ENCODE peak calls at places on chromosomes 4 and X, in six cellular contexts. One of them, this sample, is unnamed.

GRCh38 chr4:1403177-1403583 is 3.1 kb downstream of the NKX1-1 start:
- DNase-seq in AG20443: peak
- DNase-seq in stimulated activated CD4-positive, alpha-beta T cell treated with anti-CD3 and anti-CD28 coated beads, Interleukin-1b, Interleukin-23, amount 100 ng/mL, for 24 hours: no peak
- DNase-seq in nephron progenitor cell: no peak
- DNase-seq in activated T-cell treated with anti-CD3 and anti-CD28 coated beads, Interleukin-2, amount 50 U/mL, for 48 hours: peak
- DNase-seq in RPMI7951: no peak
- DNase-seq in this sample: no peak

GRCh38 chrX:118418811-118419251 is 72.9 kb downstream of the WDR44 start:
- DNase-seq in activated T-cell treated with anti-CD3 and anti-CD28 coated beads, Interleukin-2, amount 50 U/mL, for 48 hours: no peak
- DNase-seq in RPMI7951: no peak
- DNase-seq in stimulated activated CD4-positive, alpha-beta T cell treated with anti-CD3 and anti-CD28 coated beads, Interleukin-1b, Interleukin-23, amount 100 ng/mL, for 24 hours: no peak
- DNase-seq in nephron progenitor cell: no peak
- DNase-seq in AG20443: no peak
- DNase-seq in this sample: no peak

GRCh38 chr4:170089274-170089742 is 448 bp downstream of the AADAT start:
- DNase-seq in AG20443: peak
- DNase-seq in activated T-cell treated with anti-CD3 and anti-CD28 coated beads, Interleukin-2, amount 50 U/mL, for 48 hours: peak
- DNase-seq in stimulated activated CD4-positive, alpha-beta T cell treated with anti-CD3 and anti-CD28 coated beads, Interleukin-1b, Interleukin-23, amount 100 ng/mL, for 24 hours: no peak
- DNase-seq in nephron progenitor cell: peak
- DNase-seq in RPMI7951: peak
- DNase-seq in this sample: peak

GRCh38 chrX:104679175-104679574 is 113.2 kb downstream of the IL1RAPL2 start:
- DNase-seq in nephron progenitor cell: no peak
- DNase-seq in activated T-cell treated with anti-CD3 and anti-CD28 coated beads, Interleukin-2, amount 50 U/mL, for 48 hours: no peak
- DNase-seq in stimulated activated CD4-positive, alpha-beta T cell treated with anti-CD3 and anti-CD28 coated beads, Interleukin-1b, Interleukin-23, amount 100 ng/mL, for 24 hours: no peak
- DNase-seq in RPMI7951: peak
- DNase-seq in AG20443: no peak
- DNase-seq in this sample: no peak

GRCh38 chrX:129771266-129771995 is 8.3 kb upstream of the SASH3 start:
- DNase-seq in activated T-cell treated with anti-CD3 and anti-CD28 coated beads, Interleukin-2, amount 50 U/mL, for 48 hours: peak
- DNase-seq in nephron progenitor cell: no peak
- DNase-seq in RPMI7951: no peak
- DNase-seq in stimulated activated CD4-positive, alpha-beta T cell treated with anti-CD3 and anti-CD28 coated beads, Interleukin-1b, Interleukin-23, amount 100 ng/mL, for 24 hours: no peak
- DNase-seq in AG20443: no peak
- DNase-seq in this sample: no peak

GRCh38 chrX:16678689-16679088 is 28.7 kb downstream of the S100G start:
- DNase-seq in AG20443: no peak
- DNase-seq in nephron progenitor cell: no peak
- DNase-seq in stimulated activated CD4-positive, alpha-beta T cell treated with anti-CD3 and anti-CD28 coated beads, Interleukin-1b, Interleukin-23, amount 100 ng/mL, for 24 hours: no peak
- DNase-seq in activated T-cell treated with anti-CD3 and anti-CD28 coated beads, Interleukin-2, amount 50 U/mL, for 48 hours: no peak
- DNase-seq in RPMI7951: no peak
- DNase-seq in this sample: no peak

GRCh38 chr4:89161841-89162240 is 50.5 kb downstream of the TIGD2 start:
- DNase-seq in activated T-cell treated with anti-CD3 and anti-CD28 coated beads, Interleukin-2, amount 50 U/mL, for 48 hours: no peak
- DNase-seq in nephron progenitor cell: no peak
- DNase-seq in AG20443: no peak
- DNase-seq in stimulated activated CD4-positive, alpha-beta T cell treated with anti-CD3 and anti-CD28 coated beads, Interleukin-1b, Interleukin-23, amount 100 ng/mL, for 24 hours: no peak
- DNase-seq in RPMI7951: no peak
- DNase-seq in this sample: no peak

GRCh38 chr4:113901994-113902787 is 77.3 kb downstream of the ARSJ start:
- DNase-seq in activated T-cell treated with anti-CD3 and anti-CD28 coated beads, Interleukin-2, amount 50 U/mL, for 48 hours: peak
- DNase-seq in RPMI7951: no peak
- DNase-seq in stimulated activated CD4-positive, alpha-beta T cell treated with anti-CD3 and anti-CD28 coated beads, Interleukin-1b, Interleukin-23, amount 100 ng/mL, for 24 hours: peak
- DNase-seq in AG20443: no peak
- DNase-seq in nephron progenitor cell: no peak
- DNase-seq in this sample: no peak

GRCh38 chr4:147108409-147108808 is 162.7 kb upstream of the TTC29 start:
- DNase-seq in RPMI7951: peak
- DNase-seq in nephron progenitor cell: no peak
- DNase-seq in stimulated activated CD4-positive, alpha-beta T cell treated with anti-CD3 and anti-CD28 coated beads, Interleukin-1b, Interleukin-23, amount 100 ng/mL, for 24 hours: no peak
- DNase-seq in AG20443: peak
- DNase-seq in activated T-cell treated with anti-CD3 and anti-CD28 coated beads, Interleukin-2, amount 50 U/mL, for 48 hours: no peak
- DNase-seq in this sample: no peak

This sample was measured in neuronal stem cell.